ENCODE peak calls at places on chromosomes 4 and X, in four cellular contexts. S is A549, Y is HepG2, X is K562. K is an unnamed sample.

GRCh38 chr4:1547863-1548637 is 136.1 kb downstream of the FAM53A start:
- DNase-seq in S (no peak), X (no peak), Y (no peak), K (no peak)

GRCh38 chrX:12946838-12947544 is 27.9 kb upstream of the TMSB4X start:
- DNase-seq in Y (peak; percentile 47), S (peak; percentile 88), X (peak; percentile 70), K (peak; percentile 54)

GRCh38 chr4:66294626-66295025 is 624.3 kb upstream of the EPHA5 start:
- DNase-seq in X (no peak), S (no peak), Y (no peak), K (no peak)

GRCh38 chrX:51459125-51459524 is 37.3 kb downstream of the NUDT11 start:
- DNase-seq in Y (peak; percentile 3), S (peak; percentile 48), X (no peak), K (no peak)

GRCh38 chr4:142112451-142112850 is 476.1 kb downstream of the IL15 start:
- DNase-seq in Y (no peak), S (no peak), X (no peak), K (no peak)

GRCh38 chrX:79182616-79183015 is 38.1 kb downstream of the GPR174 start:
- DNase-seq in Y (no peak), S (no peak), X (no peak), K (no peak)

GRCh38 chrX:97315939-97316338 is 432.2 kb downstream of the RPA4 start:
- DNase-seq in X (peak; percentile 15), Y (no peak), S (peak; percentile 44), K (peak; percentile 5)

GRCh38 chr4:55312491-55313101 is 33.4 kb upstream of the SRD5A3 start:
- DNase-seq in S (peak; percentile 41), Y (peak; percentile 33), X (no peak), K (peak; percentile 50)

GRCh38 chr4:99033956-99034355 is 38.4 kb downstream of the METAP1 start:
- DNase-seq in S (no peak), Y (no peak), X (no peak), K (no peak)

GRCh38 chr4:100417565-100417964 is 100.3 kb downstream of the EMCN start:
- DNase-seq in X (no peak), S (no peak), Y (no peak), K (no peak)

GRCh38 chrX:46777971-46778810 is 19.3 kb upstream of the SLC9A7 start:
- DNase-seq in X (no peak), S (no peak), Y (peak; percentile 12), K (no peak)

GRCh38 chrX:140918398-140919043 is 83.9 kb upstream of the SPANXB1 start:
- DNase-seq in S (peak; percentile 86), X (peak; percentile 33), Y (peak; percentile 44), K (peak; percentile 47)

GRCh38 chr4:173878701-173879100 is 348.7 kb upstream of the HAND2 start:
- DNase-seq in Y (no peak), S (peak; percentile 47), X (peak; percentile 6), K (no peak)

GRCh38 chrX:40550069-40550468 is 30.7 kb upstream of the ATP6AP2 start:
- DNase-seq in S (no peak), X (no peak), Y (no peak), K (no peak)

GRCh38 chrX:40058719-40059118 is 39.0 kb downstream of the BCOR start:
- DNase-seq in Y (no peak), S (no peak), X (no peak), K (no peak)

GRCh38 chr4:41795796-41796195 is 47.3 kb upstream of the PHOX2B start:
- DNase-seq in S (no peak), Y (no peak), X (no peak), K (no peak)

GRCh38 chrX:69050051-69050785 is 115.0 kb downstream of the PJA1 start:
- DNase-seq in X (no peak), Y (no peak), S (no peak), K (peak; percentile 7)

DNA sequence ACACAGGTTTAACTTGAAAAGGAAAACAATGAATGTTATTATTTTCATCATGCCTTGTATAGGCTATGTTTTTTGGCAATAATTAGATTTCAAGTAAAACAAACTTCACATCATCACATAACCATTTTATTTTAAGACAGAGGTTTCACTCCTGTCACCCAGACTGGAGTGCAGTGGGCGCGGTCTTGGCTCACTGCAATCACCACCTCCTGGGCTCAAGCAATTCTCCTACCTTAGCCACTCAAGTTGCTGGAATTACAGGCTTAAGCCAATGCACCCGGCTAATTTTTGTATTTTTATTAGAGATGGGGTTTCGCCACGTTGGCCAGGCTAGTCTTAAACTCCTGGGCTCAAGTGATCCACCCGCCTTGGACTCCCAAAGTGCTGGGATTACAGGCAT is 658.6 kb upstream of the ATOH1 start:
- DNase-seq in X (no peak), Y (no peak), S (no peak), K (no peak)
- H3K4me2 ChIP-seq in X (no peak overlapping the region), Y (no peak overlapping the region), S (no peak overlapping the region), K (no peak overlapping the region)

GRCh38 chr4:73673286-73673685 is 53.0 kb upstream of the RASSF6 start:
- DNase-seq in S (no peak), X (no peak), Y (no peak), K (no peak)
- TF ChIP-seq RNF2 in S (no peak), X (no peak), Y (no peak), K (no peak)

DNA sequence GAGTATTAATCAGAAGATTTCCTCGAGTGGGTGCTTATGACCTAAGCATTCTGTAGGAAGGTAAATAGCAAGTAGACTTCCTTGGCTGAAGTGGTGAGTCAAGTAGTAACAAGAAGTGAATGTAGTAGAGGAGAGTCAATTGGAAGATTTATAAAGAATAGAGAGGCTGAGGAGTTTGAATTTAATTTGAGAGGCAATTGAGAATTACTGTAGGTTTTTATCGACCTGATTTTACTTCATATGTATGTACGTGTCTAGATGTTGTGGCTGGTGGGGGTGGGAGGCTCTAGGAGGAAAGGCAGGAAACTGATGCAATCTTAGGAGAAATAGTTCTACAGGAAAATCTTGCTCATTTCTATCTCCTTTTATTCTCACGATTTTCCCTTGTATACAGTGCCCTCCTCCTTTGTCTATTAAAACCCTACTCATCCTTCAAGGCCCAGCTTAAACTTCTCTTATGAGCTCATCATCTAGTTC is 8.7 kb downstream of the OGT start:
- DNase-seq in S (no peak), Y (no peak), X (no peak), K (no peak)
- H3K4me2 ChIP-seq in S (peak overlapping the region; percentile 70), Y (no peak overlapping the region), X (no peak overlapping the region), K (no peak overlapping the region)

DNA sequence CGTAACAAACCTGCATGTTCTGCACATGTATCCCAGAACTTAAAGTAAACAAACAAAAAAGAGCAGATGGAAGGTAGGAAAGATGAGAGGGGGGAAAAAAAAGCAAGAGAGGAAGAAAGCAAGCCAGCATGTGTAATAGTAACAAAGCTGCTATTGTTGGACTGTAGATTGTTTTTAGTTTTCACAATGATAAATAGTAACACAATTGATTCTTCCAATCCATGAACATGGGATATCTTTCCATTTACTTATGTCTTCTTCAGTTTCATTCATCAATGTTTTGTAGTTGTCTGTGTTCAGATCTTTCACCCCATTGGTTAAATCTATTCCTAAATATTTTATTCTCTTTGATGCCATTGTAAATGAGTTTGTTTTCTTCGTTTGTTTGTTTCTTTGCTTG is 85.0 kb upstream of the TBC1D9 start:
- DNase-seq in S (no peak), X (no peak), Y (no peak), K (no peak)
- TF ChIP-seq RNF2 in S (no peak), X (no peak), Y (no peak), K (no peak)